ENCODE peak calls at places on chromosomes 13 and 19, in four cellular contexts. One of them, this sample, is unnamed.

GRCh38 chr19:22144394-22144793 is 52.4 kb downstream of the ZNF676 start:
- DNase-seq in HuH-7.5: no peak
- DNase-seq in kidney epithelial cell: no peak
- DNase-seq in AG09309: no peak
- DNase-seq in this sample: peak

GRCh38 chr19:42762782-42763181 is 2.7 kb downstream of the PSG8 start:
- DNase-seq in HuH-7.5: no peak
- DNase-seq in AG09309: no peak
- DNase-seq in kidney epithelial cell: no peak
- DNase-seq in this sample: peak

GRCh38 chr13:28100149-28101121 is at the start of gene FLT3:
- DNase-seq in HuH-7.5: peak
- DNase-seq in AG09309: no peak
- DNase-seq in kidney epithelial cell: no peak
- DNase-seq in this sample: peak

GRCh38 chr13:99975626-99976025 is 4.1 kb upstream of the ZIC5 start:
- DNase-seq in kidney epithelial cell: no peak
- DNase-seq in HuH-7.5: no peak
- DNase-seq in AG09309: no peak
- DNase-seq in this sample: no peak

GRCh38 chr19:19111138-19111835 is 27.0 kb downstream of the TMEM161A start:
- DNase-seq in kidney epithelial cell: no peak
- DNase-seq in AG09309: no peak
- DNase-seq in HuH-7.5: no peak
- DNase-seq in this sample: no peak

GRCh38 chr13:44303681-44304432 is 69.8 kb upstream of the SERP2 start:
- DNase-seq in HuH-7.5: no peak
- DNase-seq in AG09309: no peak
- DNase-seq in kidney epithelial cell: no peak
- DNase-seq in this sample: no peak

GRCh38 chr13:71524245-71525002 is 342.6 kb downstream of the DACH1 start:
- DNase-seq in AG09309: no peak
- DNase-seq in kidney epithelial cell: no peak
- DNase-seq in HuH-7.5: no peak
- DNase-seq in this sample: no peak

GRCh38 chr13:27203854-27204253 is 32.2 kb upstream of the USP12 start:
- DNase-seq in AG09309: no peak
- DNase-seq in kidney epithelial cell: no peak
- DNase-seq in HuH-7.5: no peak
- DNase-seq in this sample: no peak

GRCh38 chr13:98875146-98875729 is 102.6 kb downstream of the DOCK9 start:
- DNase-seq in AG09309: no peak
- DNase-seq in kidney epithelial cell: no peak
- DNase-seq in HuH-7.5: no peak
- DNase-seq in this sample: no peak

GRCh38 chr19:38838208-38838985 is 6.8 kb upstream of the ECH1 start:
- DNase-seq in AG09309: no peak
- DNase-seq in kidney epithelial cell: peak
- DNase-seq in HuH-7.5: no peak
- DNase-seq in this sample: no peak

GRCh38 chr13:46296920-46297319 is 85.2 kb downstream of the LRRC63 start:
- DNase-seq in HuH-7.5: no peak
- DNase-seq in AG09309: peak
- DNase-seq in kidney epithelial cell: peak
- DNase-seq in this sample: no peak

GRCh38 chr19:13121551-13122274 is 3.6 kb downstream of the NACC1 start:
- DNase-seq in kidney epithelial cell: no peak
- DNase-seq in HuH-7.5: no peak
- DNase-seq in AG09309: no peak
- DNase-seq in this sample: no peak

GRCh38 chr19:10009269-10009665 is 1.0 kb downstream of the COL5A3 start:
- DNase-seq in AG09309: no peak
- DNase-seq in HuH-7.5: no peak
- DNase-seq in kidney epithelial cell: no peak
- DNase-seq in this sample: no peak

GRCh38 chr13:102948006-102948405 is 102.2 kb downstream of the ERCC5 start:
- DNase-seq in kidney epithelial cell: no peak
- DNase-seq in AG09309: no peak
- DNase-seq in HuH-7.5: no peak
- DNase-seq in this sample: no peak

GRCh38 chr19:48419158-48419920 is 25.9 kb downstream of the GRIN2D start:
- DNase-seq in HuH-7.5: no peak
- DNase-seq in kidney epithelial cell: no peak
- DNase-seq in AG09309: no peak
- DNase-seq in this sample: no peak

GRCh38 chr13:49627831-49628652 is at the start of gene ARL11:
- DNase-seq in HuH-7.5: no peak
- DNase-seq in AG09309: no peak
- DNase-seq in kidney epithelial cell: no peak
- DNase-seq in this sample: no peak

GRCh38 chr19:13152854-13153626 is 2.8 kb downstream of the IER2 start:
- DNase-seq in AG09309: no peak
- DNase-seq in kidney epithelial cell: no peak
- DNase-seq in HuH-7.5: peak
- DNase-seq in this sample: peak

GRCh38 chr19:19459707-19460251 is 54.3 kb downstream of the GATAD2A start:
- DNase-seq in AG09309: peak
- DNase-seq in HuH-7.5: no peak
- DNase-seq in kidney epithelial cell: no peak
- DNase-seq in this sample: no peak

GRCh38 chr13:33123066-33123940 is 107.1 kb downstream of the KL start:
- DNase-seq in AG09309: no peak
- DNase-seq in HuH-7.5: no peak
- DNase-seq in kidney epithelial cell: no peak
- DNase-seq in this sample: peak

GRCh38 chr13:112450567-112451240 is 74.5 kb downstream of the SPACA7 start:
- DNase-seq in kidney epithelial cell: no peak
- DNase-seq in HuH-7.5: no peak
- DNase-seq in AG09309: no peak
- DNase-seq in this sample: no peak